ENCODE peak calls at places on chromosomes 16 and 17, in seven cellular contexts. F is activated B cell treated with CpG ODN at 0.5 μM for 24 hours; S is COR-L47; N is kidney; M is stimulated activated CD4-positive, alpha-beta T cell treated with anti-CD3 and anti-CD28 coated beads, Interleukin-2, amount 100 ng/mL, for 24 hours; R is MG63; J is lung. O is an unnamed sample.

GRCh38 chr16:50012182-50012581 is 12.8 kb upstream of the CNEP1R1 start:
- DNase-seq in F (no peak), S (no peak), N (no peak), M (no peak), R (no peak), J (no peak), O (no peak)

GRCh38 chr17:60137731-60138130 is 12.0 kb upstream of the CA4 start:
- DNase-seq in F (no peak), S (no peak), N (peak), M (no peak), R (no peak), J (no peak), O (no peak)

GRCh38 chr17:74677558-74678466 is 34.9 kb downstream of the CD300LF start:
- DNase-seq in F (no peak), S (no peak), N (no peak), M (no peak), R (peak), J (peak), O (peak)

GRCh38 chr16:47470810-47471209 is 9.7 kb downstream of the PHKB start:
- DNase-seq in F (no peak), S (no peak), N (no peak), M (no peak), R (no peak), J (no peak), O (no peak)

GRCh38 chr17:73308017-73308823 is 3.6 kb downstream of the CDC42EP4 start:
- DNase-seq in F (no peak), S (no peak), N (peak), M (no peak), R (peak), J (peak), O (peak)

GRCh38 chr17:34670618-34671017 is 91.2 kb downstream of the TMEM132E start:
- DNase-seq in F (no peak), S (no peak), N (no peak), M (no peak), R (no peak), J (no peak), O (no peak)

GRCh38 chr16:73546351-73546845 is 498.5 kb upstream of the ZFHX3 start:
- DNase-seq in F (no peak), S (no peak), N (no peak), M (no peak), R (no peak), J (no peak), O (no peak)

GRCh38 chr17:44960654-44961053 is 7.4 kb downstream of the C1QL1 start:
- DNase-seq in F (no peak), S (no peak), N (no peak), M (no peak), R (no peak), J (peak), O (no peak)

GRCh38 chr17:41131979-41132378 is 8.0 kb upstream of the KRTAP4-12 start:
- DNase-seq in F (no peak), S (no peak), N (no peak), M (no peak), R (no peak), J (no peak), O (no peak)

GRCh38 chr17:56320443-56320842 is 167.2 kb downstream of the ANKFN1 start:
- DNase-seq in F (no peak), S (no peak), N (no peak), M (no peak), R (no peak), J (no peak), O (no peak)

GRCh38 chr16:69031877-69032301 is 73.6 kb upstream of the HAS3 start:
- DNase-seq in F (no peak), S (no peak), N (no peak), M (no peak), R (peak), J (no peak), O (no peak)

GRCh38 chr16:83187404-83187803 is 560.6 kb downstream of the CDH13 start:
- DNase-seq in F (no peak), S (no peak), N (no peak), M (no peak), R (no peak), J (no peak), O (no peak)

GRCh38 chr17:40191237-40192208 is 14.3 kb downstream of the RAPGEFL1 start:
- DNase-seq in F (peak), S (peak), N (peak), M (peak), R (no peak), J (peak), O (no peak)

GRCh38 chr17:11144358-11145233 is 96.4 kb upstream of the SHISA6 start:
- DNase-seq in F (no peak), S (no peak), N (no peak), M (no peak), R (peak), J (peak), O (no peak)

GRCh38 chr17:17959520-17960361 is 12.5 kb downstream of the TOM1L2 start:
- DNase-seq in F (no peak), S (no peak), N (no peak), M (no peak), R (peak), J (no peak), O (no peak)

GRCh38 chr17:78789149-78789662 is 7.1 kb upstream of the CYTH1 start:
- DNase-seq in F (no peak), S (peak), N (no peak), M (no peak), R (no peak), J (peak), O (peak)

GRCh38 chr16:27475561-27475960 is 73.6 kb downstream of the IL21R start:
- DNase-seq in F (no peak), S (no peak), N (peak), M (no peak), R (peak), J (no peak), O (no peak)

GRCh38 chr17:8002646-8003593 is 505 bp downstream of the GUCY2D start:
- DNase-seq in F (no peak), S (no peak), N (peak), M (no peak), R (no peak), J (no peak), O (no peak)

GRCh38 chr16:31329671-31330552 is 25.1 kb upstream of the ITGAX start:
- DNase-seq in F (no peak), S (no peak), N (peak), M (no peak), R (no peak), J (no peak), O (no peak)

GRCh38 chr16:68754117-68754792 is 17.2 kb downstream of the CDH1 start:
- DNase-seq in F (no peak), S (no peak), N (no peak), M (no peak), R (no peak), J (no peak), O (peak)

GRCh38 chr17:35801583-35802224 is 6.3 kb upstream of the MMP28 start:
- DNase-seq in F (peak), S (peak), N (peak), M (no peak), R (peak), J (no peak), O (peak)

GRCh38 chr16:66129196-66129595 is 237.3 kb upstream of the CDH5 start:
- DNase-seq in F (no peak), S (no peak), N (no peak), M (no peak), R (no peak), J (no peak), O (no peak)

GRCh38 chr16:89184685-89185061 is 13.1 kb downstream of the CDH15 start:
- DNase-seq in F (no peak), S (no peak), N (no peak), M (no peak), R (no peak), J (no peak), O (no peak)

GRCh38 chr17:41863074-41863843 is 2.0 kb downstream of the KLHL11 start:
- DNase-seq in F (no peak), S (no peak), N (no peak), M (peak), R (no peak), J (no peak), O (no peak)

GRCh38 chr16:87541004-87541881 is 48.4 kb upstream of the ZCCHC14 start:
- DNase-seq in F (no peak), S (no peak), N (no peak), M (no peak), R (peak), J (no peak), O (no peak)

GRCh38 chr17:31532526-31532925 is 141.1 kb downstream of the RAB11FIP4 start:
- DNase-seq in F (no peak), S (no peak), N (no peak), M (no peak), R (no peak), J (no peak), O (no peak)

GRCh38 chr16:57822018-57822553 is 19.8 kb upstream of the KIFC3 start:
- DNase-seq in F (no peak), S (no peak), N (no peak), M (no peak), R (no peak), J (no peak), O (no peak)

GRCh38 chr16:29310852-29311314 is 95.6 kb downstream of the NPIPB11 start:
- DNase-seq in F (no peak), S (no peak), N (peak), M (no peak), R (peak), J (no peak), O (no peak)

GRCh38 chr16:70594569-70594968 is 51.8 kb upstream of the IL34 start:
- DNase-seq in F (no peak), S (no peak), N (peak), M (no peak), R (peak), J (peak), O (peak)

GRCh38 chr17:36675250-36675649 is 73.9 kb downstream of the MRM1 start:
- DNase-seq in F (no peak), S (no peak), N (no peak), M (peak), R (no peak), J (no peak), O (no peak)

GRCh38 chr17:6551356-6551755 is 5.0 kb downstream of the PITPNM3 start:
- DNase-seq in F (no peak), S (no peak), N (no peak), M (no peak), R (no peak), J (no peak), O (no peak)